ENCODE peak calls at places on chromosome 14, in nine cellular contexts. One of them, this sample, is unnamed.

GRCh38 chr14:30125322-30125944 is 197.8 kb upstream of the PRKD1 start:
- DNase-seq in astrocyte of the cerebellum: no peak
- DNase-seq in progenitor cell of endocrine pancreas: no peak
- DNase-seq in pons: no peak
- DNase-seq in AG09319: no peak
- DNase-seq in central memory CD8-positive, alpha-beta T cell: no peak
- DNase-seq in astrocyte of the spinal cord: no peak
- DNase-seq in kidney: no peak
- DNase-seq in stimulated activated CD8-positive, alpha-beta memory T cell treated with anti-CD3 and anti-CD28 coated beads, Interleukin-15, amount 100 ng/mL, for 4 hours: no peak
- DNase-seq in this sample: no peak

GRCh38 chr14:91454580-91454979 is 37.0 kb upstream of the CCDC88C start:
- DNase-seq in progenitor cell of endocrine pancreas: no peak
- DNase-seq in kidney: no peak
- DNase-seq in central memory CD8-positive, alpha-beta T cell: no peak
- DNase-seq in stimulated activated CD8-positive, alpha-beta memory T cell treated with anti-CD3 and anti-CD28 coated beads, Interleukin-15, amount 100 ng/mL, for 4 hours: no peak
- DNase-seq in astrocyte of the spinal cord: no peak
- DNase-seq in pons: no peak
- DNase-seq in AG09319: no peak
- DNase-seq in astrocyte of the cerebellum: no peak
- DNase-seq in this sample: no peak

GRCh38 chr14:21041676-21042433 is at the start of gene RNASE7:
- DNase-seq in stimulated activated CD8-positive, alpha-beta memory T cell treated with anti-CD3 and anti-CD28 coated beads, Interleukin-15, amount 100 ng/mL, for 4 hours: no peak
- DNase-seq in AG09319: no peak
- DNase-seq in progenitor cell of endocrine pancreas: no peak
- DNase-seq in central memory CD8-positive, alpha-beta T cell: no peak
- DNase-seq in astrocyte of the cerebellum: no peak
- DNase-seq in astrocyte of the spinal cord: no peak
- DNase-seq in kidney: no peak
- DNase-seq in pons: no peak
- DNase-seq in this sample: no peak

GRCh38 chr14:80850197-80850814 is 91.2 kb downstream of the CEP128 start:
- DNase-seq in astrocyte of the spinal cord: peak
- DNase-seq in AG09319: peak
- DNase-seq in kidney: no peak
- DNase-seq in astrocyte of the cerebellum: peak
- DNase-seq in central memory CD8-positive, alpha-beta T cell: no peak
- DNase-seq in progenitor cell of endocrine pancreas: no peak
- DNase-seq in stimulated activated CD8-positive, alpha-beta memory T cell treated with anti-CD3 and anti-CD28 coated beads, Interleukin-15, amount 100 ng/mL, for 4 hours: no peak
- DNase-seq in pons: peak
- DNase-seq in this sample: no peak

GRCh38 chr14:37197421-37198272 is at the start of gene MIPOL1:
- DNase-seq in astrocyte of the spinal cord: peak
- DNase-seq in progenitor cell of endocrine pancreas: peak
- DNase-seq in astrocyte of the cerebellum: peak
- DNase-seq in pons: peak
- DNase-seq in AG09319: peak
- DNase-seq in stimulated activated CD8-positive, alpha-beta memory T cell treated with anti-CD3 and anti-CD28 coated beads, Interleukin-15, amount 100 ng/mL, for 4 hours: no peak
- DNase-seq in kidney: peak
- DNase-seq in central memory CD8-positive, alpha-beta T cell: no peak
- DNase-seq in this sample: peak

GRCh38 chr14:32469388-32470160 is 140.5 kb downstream of the AKAP6 start:
- DNase-seq in central memory CD8-positive, alpha-beta T cell: no peak
- DNase-seq in AG09319: peak
- DNase-seq in astrocyte of the cerebellum: peak
- DNase-seq in astrocyte of the spinal cord: peak
- DNase-seq in kidney: no peak
- DNase-seq in progenitor cell of endocrine pancreas: no peak
- DNase-seq in stimulated activated CD8-positive, alpha-beta memory T cell treated with anti-CD3 and anti-CD28 coated beads, Interleukin-15, amount 100 ng/mL, for 4 hours: no peak
- DNase-seq in pons: peak
- DNase-seq in this sample: no peak

GRCh38 chr14:103356151-103356766 is 22.2 kb downstream of the EIF5 start:
- DNase-seq in progenitor cell of endocrine pancreas: no peak
- DNase-seq in stimulated activated CD8-positive, alpha-beta memory T cell treated with anti-CD3 and anti-CD28 coated beads, Interleukin-15, amount 100 ng/mL, for 4 hours: no peak
- DNase-seq in AG09319: no peak
- DNase-seq in astrocyte of the cerebellum: no peak
- DNase-seq in pons: no peak
- DNase-seq in central memory CD8-positive, alpha-beta T cell: no peak
- DNase-seq in kidney: no peak
- DNase-seq in astrocyte of the spinal cord: no peak
- DNase-seq in this sample: no peak

GRCh38 chr14:58151701-58152568 is at the start of gene ARMH4:
- DNase-seq in stimulated activated CD8-positive, alpha-beta memory T cell treated with anti-CD3 and anti-CD28 coated beads, Interleukin-15, amount 100 ng/mL, for 4 hours: peak
- DNase-seq in astrocyte of the cerebellum: peak
- DNase-seq in AG09319: peak
- DNase-seq in pons: peak
- DNase-seq in kidney: peak
- DNase-seq in central memory CD8-positive, alpha-beta T cell: peak
- DNase-seq in astrocyte of the spinal cord: peak
- DNase-seq in progenitor cell of endocrine pancreas: peak
- DNase-seq in this sample: peak

GRCh38 chr14:67622675-67623074 is 3.0 kb downstream of the ARG2 start:
- DNase-seq in pons: peak
- DNase-seq in kidney: no peak
- DNase-seq in astrocyte of the spinal cord: peak
- DNase-seq in stimulated activated CD8-positive, alpha-beta memory T cell treated with anti-CD3 and anti-CD28 coated beads, Interleukin-15, amount 100 ng/mL, for 4 hours: no peak
- DNase-seq in central memory CD8-positive, alpha-beta T cell: no peak
- DNase-seq in progenitor cell of endocrine pancreas: no peak
- DNase-seq in AG09319: no peak
- DNase-seq in astrocyte of the cerebellum: peak
- DNase-seq in this sample: peak

GRCh38 chr14:70254476-70254961 is 65.8 kb upstream of the SLC8A3 start:
- DNase-seq in pons: no peak
- DNase-seq in AG09319: no peak
- DNase-seq in kidney: peak
- DNase-seq in astrocyte of the spinal cord: peak
- DNase-seq in stimulated activated CD8-positive, alpha-beta memory T cell treated with anti-CD3 and anti-CD28 coated beads, Interleukin-15, amount 100 ng/mL, for 4 hours: no peak
- DNase-seq in central memory CD8-positive, alpha-beta T cell: no peak
- DNase-seq in astrocyte of the cerebellum: no peak
- DNase-seq in progenitor cell of endocrine pancreas: peak
- DNase-seq in this sample: peak

GRCh38 chr14:28766505-28767238 is at the start of gene FOXG1:
- DNase-seq in astrocyte of the spinal cord: peak
- DNase-seq in central memory CD8-positive, alpha-beta T cell: no peak
- DNase-seq in astrocyte of the cerebellum: peak
- DNase-seq in AG09319: no peak
- DNase-seq in stimulated activated CD8-positive, alpha-beta memory T cell treated with anti-CD3 and anti-CD28 coated beads, Interleukin-15, amount 100 ng/mL, for 4 hours: no peak
- DNase-seq in progenitor cell of endocrine pancreas: no peak
- DNase-seq in pons: no peak
- DNase-seq in kidney: no peak
- DNase-seq in this sample: peak

GRCh38 chr14:61607570-61608244 is 87.6 kb upstream of the HIF1A start:
- DNase-seq in pons: no peak
- DNase-seq in astrocyte of the cerebellum: no peak
- DNase-seq in kidney: no peak
- DNase-seq in AG09319: no peak
- DNase-seq in stimulated activated CD8-positive, alpha-beta memory T cell treated with anti-CD3 and anti-CD28 coated beads, Interleukin-15, amount 100 ng/mL, for 4 hours: no peak
- DNase-seq in astrocyte of the spinal cord: no peak
- DNase-seq in central memory CD8-positive, alpha-beta T cell: no peak
- DNase-seq in progenitor cell of endocrine pancreas: no peak
- DNase-seq in this sample: peak

GRCh38 chr14:89013098-89013504 is 188.7 kb downstream of the TTC8 start:
- DNase-seq in astrocyte of the cerebellum: no peak
- DNase-seq in kidney: no peak
- DNase-seq in stimulated activated CD8-positive, alpha-beta memory T cell treated with anti-CD3 and anti-CD28 coated beads, Interleukin-15, amount 100 ng/mL, for 4 hours: no peak
- DNase-seq in astrocyte of the spinal cord: peak
- DNase-seq in progenitor cell of endocrine pancreas: no peak
- DNase-seq in pons: no peak
- DNase-seq in AG09319: no peak
- DNase-seq in central memory CD8-positive, alpha-beta T cell: no peak
- DNase-seq in this sample: no peak

GRCh38 chr14:24630872-24631477 is 3.0 kb downstream of the GZMB start:
- DNase-seq in kidney: no peak
- DNase-seq in central memory CD8-positive, alpha-beta T cell: no peak
- DNase-seq in astrocyte of the cerebellum: peak
- DNase-seq in astrocyte of the spinal cord: no peak
- DNase-seq in stimulated activated CD8-positive, alpha-beta memory T cell treated with anti-CD3 and anti-CD28 coated beads, Interleukin-15, amount 100 ng/mL, for 4 hours: no peak
- DNase-seq in pons: no peak
- DNase-seq in AG09319: no peak
- DNase-seq in progenitor cell of endocrine pancreas: no peak
- DNase-seq in this sample: no peak

GRCh38 chr14:99579077-99579836 is 24.8 kb downstream of the CCDC85C start:
- DNase-seq in progenitor cell of endocrine pancreas: peak
- DNase-seq in pons: no peak
- DNase-seq in AG09319: no peak
- DNase-seq in stimulated activated CD8-positive, alpha-beta memory T cell treated with anti-CD3 and anti-CD28 coated beads, Interleukin-15, amount 100 ng/mL, for 4 hours: no peak
- DNase-seq in astrocyte of the spinal cord: no peak
- DNase-seq in astrocyte of the cerebellum: no peak
- DNase-seq in central memory CD8-positive, alpha-beta T cell: no peak
- DNase-seq in kidney: peak
- DNase-seq in this sample: no peak

GRCh38 chr14:72315720-72316119 is 383.5 kb downstream of the RGS6 start:
- DNase-seq in stimulated activated CD8-positive, alpha-beta memory T cell treated with anti-CD3 and anti-CD28 coated beads, Interleukin-15, amount 100 ng/mL, for 4 hours: no peak
- DNase-seq in central memory CD8-positive, alpha-beta T cell: no peak
- DNase-seq in astrocyte of the spinal cord: no peak
- DNase-seq in astrocyte of the cerebellum: no peak
- DNase-seq in progenitor cell of endocrine pancreas: no peak
- DNase-seq in AG09319: no peak
- DNase-seq in pons: no peak
- DNase-seq in kidney: no peak
- DNase-seq in this sample: no peak

This sample was measured in endothelial cell.